ENCODE peak calls at places on chromosome 9, in ten cellular contexts. One of them, this sample, is unnamed.

GRCh38 chr9:94577036-94577435 is 16.6 kb downstream of the FBP2 start:
- DNase-seq in Peyer's patch: no peak
- DNase-seq in A549: no peak
- DNase-seq in ovary: no peak
- DNase-seq in IMR-90: no peak
- DNase-seq in K562: no peak
- DNase-seq in NB4: no peak
- DNase-seq in testis: no peak
- DNase-seq in uterus: no peak
- DNase-seq in HCT116: no peak
- DNase-seq in this sample: no peak

GRCh38 chr9:84387821-84388220 is 47.3 kb upstream of the SLC28A3 start:
- DNase-seq in Peyer's patch: no peak
- DNase-seq in A549: no peak
- DNase-seq in ovary: no peak
- DNase-seq in IMR-90: no peak
- DNase-seq in K562: no peak
- DNase-seq in NB4: peak
- DNase-seq in testis: no peak
- DNase-seq in uterus: no peak
- DNase-seq in HCT116: no peak
- DNase-seq in this sample: no peak

GRCh38 chr9:109482391-109482916 is 15.7 kb downstream of the PTPN3 start:
- DNase-seq in Peyer's patch: no peak
- DNase-seq in A549: no peak
- DNase-seq in ovary: no peak
- DNase-seq in IMR-90: no peak
- DNase-seq in K562: no peak
- DNase-seq in NB4: no peak
- DNase-seq in testis: no peak
- DNase-seq in uterus: no peak
- DNase-seq in HCT116: no peak
- DNase-seq in this sample: no peak

GRCh38 chr9:33310748-33311147 is 20.4 kb downstream of the NFX1 start:
- DNase-seq in Peyer's patch: no peak
- DNase-seq in A549: no peak
- DNase-seq in ovary: no peak
- DNase-seq in IMR-90: no peak
- DNase-seq in K562: no peak
- DNase-seq in NB4: no peak
- DNase-seq in testis: no peak
- DNase-seq in uterus: no peak
- DNase-seq in HCT116: no peak
- DNase-seq in this sample: no peak

GRCh38 chr9:72199253-72199652 is 50.0 kb downstream of the GDA start:
- DNase-seq in Peyer's patch: no peak
- DNase-seq in A549: no peak
- DNase-seq in ovary: no peak
- DNase-seq in IMR-90: no peak
- DNase-seq in K562: no peak
- DNase-seq in NB4: no peak
- DNase-seq in testis: no peak
- DNase-seq in uterus: no peak
- DNase-seq in HCT116: no peak
- DNase-seq in this sample: no peak

GRCh38 chr9:128051932-128052734 is 15.0 kb downstream of the NAIF1 start:
- DNase-seq in Peyer's patch: peak
- DNase-seq in A549: no peak
- DNase-seq in ovary: no peak
- DNase-seq in IMR-90: no peak
- DNase-seq in K562: no peak
- DNase-seq in NB4: no peak
- DNase-seq in testis: no peak
- DNase-seq in uterus: no peak
- DNase-seq in HCT116: peak
- DNase-seq in this sample: no peak

GRCh38 chr9:83043583-83043982 is 19.4 kb downstream of the RASEF start:
- DNase-seq in Peyer's patch: no peak
- DNase-seq in A549: no peak
- DNase-seq in ovary: no peak
- DNase-seq in IMR-90: no peak
- DNase-seq in K562: no peak
- DNase-seq in NB4: no peak
- DNase-seq in testis: no peak
- DNase-seq in uterus: no peak
- DNase-seq in HCT116: no peak
- DNase-seq in this sample: no peak

GRCh38 chr9:78971505-78971904 is 600.3 kb upstream of the TLE4 start:
- DNase-seq in Peyer's patch: no peak
- DNase-seq in A549: no peak
- DNase-seq in ovary: no peak
- DNase-seq in IMR-90: no peak
- DNase-seq in K562: no peak
- DNase-seq in NB4: no peak
- DNase-seq in testis: no peak
- DNase-seq in uterus: no peak
- DNase-seq in HCT116: no peak
- DNase-seq in this sample: no peak

GRCh38 chr9:87725356-87725899 is 491 bp upstream of the CTSL start:
- DNase-seq in Peyer's patch: no peak
- DNase-seq in A549: peak
- DNase-seq in ovary: peak
- DNase-seq in IMR-90: peak
- DNase-seq in K562: peak
- DNase-seq in NB4: no peak
- DNase-seq in testis: peak
- DNase-seq in uterus: no peak
- DNase-seq in HCT116: no peak
- DNase-seq in this sample: no peak

GRCh38 chr9:83182071-83182470 is 119.1 kb upstream of the RASEF start:
- DNase-seq in Peyer's patch: no peak
- DNase-seq in A549: no peak
- DNase-seq in ovary: no peak
- DNase-seq in IMR-90: no peak
- DNase-seq in K562: no peak
- DNase-seq in NB4: no peak
- DNase-seq in testis: no peak
- DNase-seq in uterus: no peak
- DNase-seq in HCT116: no peak
- DNase-seq in this sample: no peak

GRCh38 chr9:98381311-98382103 is 126.1 kb upstream of the TBC1D2 start:
- DNase-seq in Peyer's patch: no peak
- DNase-seq in A549: no peak
- DNase-seq in ovary: no peak
- DNase-seq in IMR-90: no peak
- DNase-seq in K562: no peak
- DNase-seq in NB4: no peak
- DNase-seq in testis: no peak
- DNase-seq in uterus: no peak
- DNase-seq in HCT116: no peak
- DNase-seq in this sample: no peak

GRCh38 chr9:89418882-89419641 is 78.9 kb downstream of the SEMA4D start:
- DNase-seq in Peyer's patch: peak
- DNase-seq in A549: no peak
- DNase-seq in ovary: no peak
- DNase-seq in IMR-90: no peak
- DNase-seq in K562: no peak
- DNase-seq in NB4: peak
- DNase-seq in testis: no peak
- DNase-seq in uterus: no peak
- DNase-seq in HCT116: no peak
- DNase-seq in this sample: no peak
- TF ChIP-seq POLR2A in Peyer's patch: no peak
- TF ChIP-seq POLR2A in A549: no peak
- TF ChIP-seq POLR2A in ovary: no peak
- TF ChIP-seq POLR2A in IMR-90: no peak
- TF ChIP-seq POLR2A in K562: no peak
- TF ChIP-seq POLR2A in NB4: no peak
- TF ChIP-seq POLR2A in testis: no peak
- TF ChIP-seq POLR2A in uterus: no peak
- TF ChIP-seq POLR2A in HCT116: no peak
- TF ChIP-seq POLR2A in this sample: no peak

DNA sequence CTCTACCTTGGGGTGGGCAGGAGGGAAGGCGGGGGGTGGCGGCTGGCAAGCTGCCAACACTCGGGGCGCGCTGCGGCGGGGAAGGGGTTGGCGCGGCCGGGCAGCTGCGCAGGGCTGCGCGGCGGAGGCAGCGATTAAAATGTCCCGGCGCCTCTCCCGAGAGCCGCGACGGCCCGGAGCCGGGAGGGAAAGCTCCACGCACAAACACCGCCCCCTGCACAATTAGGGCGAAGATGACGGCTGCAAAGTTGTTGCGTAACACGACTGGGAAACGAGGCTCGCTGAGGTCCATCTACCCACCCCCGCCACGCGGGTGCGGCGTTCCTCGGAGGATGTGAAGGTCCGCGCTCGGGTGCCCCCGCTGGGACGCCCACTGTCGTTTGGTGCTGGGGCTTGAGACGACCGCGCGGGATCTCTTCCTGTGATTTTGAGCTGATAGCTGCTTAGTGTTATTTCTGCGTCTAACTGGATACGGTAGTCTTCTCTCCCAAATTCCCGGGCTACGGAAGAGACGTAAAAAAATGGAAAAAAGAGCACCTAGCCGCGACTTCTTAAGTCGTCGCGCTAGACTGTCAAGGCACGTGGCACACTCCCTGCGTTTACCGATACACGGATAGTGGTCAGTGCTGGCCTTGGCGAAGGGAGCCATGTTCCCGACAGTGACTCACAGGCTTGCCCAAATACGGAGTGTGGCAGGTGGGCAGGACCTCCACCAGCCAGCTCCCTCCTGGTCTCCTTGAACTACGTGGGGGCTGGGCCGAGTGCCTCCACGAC is 958 bp upstream of the NFIL3 start:
- DNase-seq in Peyer's patch: peak
- DNase-seq in A549: peak
- DNase-seq in ovary: peak
- DNase-seq in IMR-90: peak
- DNase-seq in K562: peak
- DNase-seq in NB4: peak
- DNase-seq in testis: peak
- DNase-seq in uterus: peak
- DNase-seq in HCT116: no peak
- DNase-seq in this sample: peak
- TF ChIP-seq POLR2A in Peyer's patch: peak
- TF ChIP-seq POLR2A in A549: no peak
- TF ChIP-seq POLR2A in ovary: peak
- TF ChIP-seq POLR2A in IMR-90: peak
- TF ChIP-seq POLR2A in K562: peak
- TF ChIP-seq POLR2A in NB4: no peak
- TF ChIP-seq POLR2A in testis: no peak
- TF ChIP-seq POLR2A in uterus: peak
- TF ChIP-seq POLR2A in HCT116: no peak
- TF ChIP-seq POLR2A in this sample: no peak

DNA sequence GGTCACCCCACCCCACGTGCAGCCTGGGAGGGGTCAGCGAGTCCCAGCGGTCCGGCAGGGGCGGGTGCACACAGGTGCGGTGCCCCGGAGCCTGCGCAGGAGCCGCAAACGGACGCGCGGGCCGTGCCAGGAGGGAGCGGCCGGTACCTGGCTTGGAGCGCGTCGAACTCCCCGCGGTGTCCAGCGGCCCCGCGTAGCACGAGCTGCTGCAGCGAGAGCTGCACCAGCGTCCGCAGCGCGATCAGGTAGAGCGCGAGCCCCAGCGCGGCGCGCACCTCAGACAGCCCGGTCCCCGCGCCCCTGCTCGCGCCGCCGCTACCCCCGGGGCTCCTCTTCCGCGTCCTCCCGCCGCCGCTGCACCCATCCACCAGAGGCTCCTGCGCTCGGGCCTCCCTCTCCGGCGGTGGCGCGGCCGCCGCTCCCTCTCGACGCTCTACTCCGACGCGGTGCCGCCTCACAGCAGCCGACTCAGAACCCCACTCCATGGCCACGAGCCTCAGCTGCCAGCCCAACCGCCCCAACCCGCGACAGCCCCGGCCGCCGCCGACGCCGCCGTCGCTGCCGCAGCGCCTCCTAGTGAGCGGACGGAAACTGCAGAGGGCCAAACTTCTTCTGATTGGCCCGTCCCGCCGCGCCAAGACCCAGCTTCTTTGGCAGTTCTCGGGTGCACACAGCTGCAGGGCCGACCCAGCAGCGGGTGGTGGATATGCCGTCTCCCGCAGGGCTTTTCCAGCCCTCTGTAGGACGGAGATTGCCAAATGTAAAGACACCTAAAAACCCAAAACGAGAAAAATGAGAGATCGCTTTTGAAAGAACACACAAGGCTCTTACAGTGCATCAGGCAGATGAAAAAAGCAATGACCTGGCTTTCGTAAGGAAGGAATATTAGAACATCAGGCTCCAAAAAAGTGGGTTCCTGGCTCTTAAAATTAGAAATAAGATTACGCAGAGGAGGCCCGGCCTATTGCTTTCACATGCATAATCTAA is at the start of gene ERMP1:
- DNase-seq in Peyer's patch: peak
- DNase-seq in A549: peak
- DNase-seq in ovary: peak
- DNase-seq in IMR-90: peak
- DNase-seq in K562: peak
- DNase-seq in NB4: peak
- DNase-seq in testis: peak
- DNase-seq in uterus: peak
- DNase-seq in HCT116: peak
- DNase-seq in this sample: peak
- TF ChIP-seq POLR2A in Peyer's patch: peak
- TF ChIP-seq POLR2A in A549: peak
- TF ChIP-seq POLR2A in ovary: no peak
- TF ChIP-seq POLR2A in IMR-90: no peak
- TF ChIP-seq POLR2A in K562: peak
- TF ChIP-seq POLR2A in NB4: peak
- TF ChIP-seq POLR2A in testis: no peak
- TF ChIP-seq POLR2A in uterus: peak
- TF ChIP-seq POLR2A in HCT116: peak
- TF ChIP-seq POLR2A in this sample: peak

DNA sequence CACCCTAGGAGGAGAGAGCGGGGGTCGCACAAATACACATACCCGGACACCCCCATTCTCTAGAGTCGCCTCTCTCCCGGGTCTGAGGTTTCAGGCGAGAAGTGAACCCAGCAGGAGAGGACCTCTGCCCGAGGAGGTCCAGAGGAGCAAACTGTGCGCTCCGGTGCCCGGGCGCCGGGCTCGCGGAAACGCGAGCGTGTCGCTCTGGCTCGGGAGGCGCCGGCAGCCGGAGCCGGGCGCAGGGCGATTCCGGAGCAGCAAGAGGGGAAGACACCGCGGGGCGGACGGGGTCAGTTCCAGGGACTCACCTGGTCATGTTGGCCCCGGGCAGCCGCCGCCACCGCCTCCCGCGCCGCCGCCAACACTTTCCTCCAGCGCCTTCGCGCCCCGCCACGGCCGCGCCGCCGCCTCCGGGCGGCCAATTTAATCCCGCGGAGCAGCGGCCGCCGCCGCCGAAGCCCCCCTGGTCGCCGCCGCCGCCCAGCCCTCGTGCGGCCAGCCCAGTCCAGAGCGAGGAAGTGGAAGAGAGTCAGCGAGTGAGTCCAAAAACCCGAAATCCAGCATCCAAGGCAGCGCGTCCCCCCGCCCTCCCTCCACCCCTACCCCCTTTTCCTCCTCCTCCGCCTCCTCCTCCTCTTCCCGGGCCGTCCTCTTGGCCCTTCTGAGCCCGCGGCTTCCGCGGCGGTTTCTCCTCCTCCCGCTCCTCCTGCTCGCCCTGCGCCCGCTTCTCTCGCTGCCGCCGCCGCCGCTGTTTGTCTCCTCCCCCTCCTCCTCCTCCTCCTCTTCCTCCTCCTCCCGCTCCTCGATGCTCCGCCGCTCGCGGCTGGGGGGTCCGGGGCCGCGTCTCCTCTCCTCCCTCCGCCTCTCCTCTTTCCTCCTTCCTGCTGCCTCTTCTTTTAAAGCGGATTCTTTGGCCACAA is 1058.0 kb upstream of the DMAC1 start:
- DNase-seq in Peyer's patch: no peak
- DNase-seq in A549: no peak
- DNase-seq in ovary: peak
- DNase-seq in IMR-90: no peak
- DNase-seq in K562: no peak
- DNase-seq in NB4: no peak
- DNase-seq in testis: peak
- DNase-seq in uterus: peak
- DNase-seq in HCT116: no peak
- DNase-seq in this sample: peak
- TF ChIP-seq POLR2A in Peyer's patch: no peak
- TF ChIP-seq POLR2A in A549: no peak
- TF ChIP-seq POLR2A in ovary: no peak
- TF ChIP-seq POLR2A in IMR-90: no peak
- TF ChIP-seq POLR2A in K562: no peak
- TF ChIP-seq POLR2A in NB4: no peak
- TF ChIP-seq POLR2A in testis: no peak
- TF ChIP-seq POLR2A in uterus: no peak
- TF ChIP-seq POLR2A in HCT116: no peak
- TF ChIP-seq POLR2A in this sample: peak

This sample was measured in H54.